ENCODE peak calls at places on chromosomes 1 and 21, in five cellular contexts. F is esophagus squamous epithelium, P is colonic mucosa, K is K562, O is transverse colon. D is an unnamed sample. For H3K4me1, the result is how much of the 10 kb centered on the place peaks cover.

GRCh38 chr1:93036672-93037071 is 42.4 kb upstream of the MTF2 start:
- DNase-seq in F (no peak), P (no peak), K (no peak), O (no peak), D (no peak)

GRCh38 chr1:32753532-32754281 is 51.1 kb upstream of the SYNC start:
- DNase-seq in F (no peak), P (peak), K (peak), O (peak), D (no peak)

GRCh38 chr1:3614755-3615742 is 3.7 kb upstream of the MEGF6 start:
- DNase-seq in F (no peak), P (no peak), K (peak), O (no peak), D (no peak)

GRCh38 chr1:154856049-154856448 is 14.0 kb downstream of the KCNN3 start:
- DNase-seq in F (no peak), P (no peak), K (no peak), O (no peak), D (no peak)

GRCh38 chr1:116268211-116268610 is 104.8 kb upstream of the ATP1A1 start:
- DNase-seq in F (no peak), P (peak), K (no peak), O (peak), D (no peak)

GRCh38 chr1:91529856-91530255 is 29.2 kb downstream of the CDC7 start:
- DNase-seq in F (no peak), P (no peak), K (peak), O (no peak), D (peak)

GRCh38 chr21:28892550-28893111 is 100.0 kb downstream of the LTN1 start:
- DNase-seq in F (no peak), P (no peak), K (no peak), O (no peak), D (no peak)

GRCh38 chr1:169060906-169061683 is 45.4 kb upstream of the ATP1B1 start:
- DNase-seq in F (no peak), P (no peak), K (peak), O (no peak), D (no peak)

GRCh38 chr21:36780861-36781260 is 81.9 kb downstream of the SIM2 start:
- DNase-seq in F (no peak), P (no peak), K (no peak), O (no peak), D (no peak)

GRCh38 chr1:212242288-212242984 is 42.8 kb upstream of the PPP2R5A start:
- DNase-seq in F (no peak), P (no peak), K (peak), O (no peak), D (no peak)

GRCh38 chr1:9442266-9442846 is 96.9 kb upstream of the SLC25A33 start:
- DNase-seq in F (no peak), P (no peak), K (no peak), O (no peak), D (no peak)

GRCh38 chr1:64531057-64531456 is 61.1 kb downstream of the CACHD1 start:
- DNase-seq in F (no peak), P (no peak), K (no peak), O (no peak), D (no peak)

GRCh38 chr1:119653839-119654170 is 5.7 kb upstream of the ZNF697 start:
- DNase-seq in F (no peak), P (no peak), K (no peak), O (no peak), D (no peak)

GRCh38 chr1:5819391-5820025 is 172.7 kb downstream of the NPHP4 start:
- DNase-seq in F (no peak), P (no peak), K (no peak), O (no peak), D (no peak)

GRCh38 chr21:27688773-27689172 is 721.9 kb upstream of the ADAMTS5 start:
- DNase-seq in F (no peak), P (no peak), K (no peak), O (no peak), D (no peak)

GRCh38 chr1:169484683-169485426 is 889 bp downstream of the SLC19A2 start:
- DNase-seq in F (no peak), P (peak), K (peak), O (peak), D (peak)

GRCh38 chr1:56837244-56837926 is 17.2 kb upstream of the C8A start:
- DNase-seq in F (no peak), P (no peak), K (no peak), O (no peak), D (no peak)

GRCh38 chr1:39178541-39179431 is 25.7 kb upstream of the MACF1 start:
- DNase-seq in F (no peak), P (no peak), K (peak), O (no peak), D (no peak)

GRCh38 chr1:39104158-39105060 is 78.3 kb downstream of the NDUFS5 start:
- DNase-seq in F (no peak), P (peak), K (no peak), O (peak), D (no peak)

GRCh38 chr21:37368536-37369279 is 2.1 kb downstream of the DYRK1A start:
- DNase-seq in F (no peak), P (peak), K (no peak), O (no peak), D (no peak)

GRCh38 chr1:22518379-22518778 is 44.9 kb upstream of the EPHA8 start:
- DNase-seq in F (no peak), P (no peak), K (no peak), O (no peak), D (no peak)

GRCh38 chr1:170309389-170310013 is 163.7 kb downstream of the NTMT2 start:
- DNase-seq in F (no peak), P (no peak), K (no peak), O (no peak), D (no peak)

GRCh38 chr1:205600085-205600484 is 31.7 kb downstream of the ELK4 start:
- DNase-seq in F (no peak), P (no peak), K (no peak), O (no peak), D (no peak)

GRCh38 chr21:30710499-30710898 is 8.1 kb downstream of the KRTAP21-3 start:
- DNase-seq in F (no peak), P (no peak), K (no peak), O (no peak), D (no peak)

GRCh38 chr1:168498159-168498609 is 45.6 kb downstream of the XCL2 start:
- DNase-seq in F (no peak), P (no peak), K (no peak), O (no peak), D (no peak)

GRCh38 chr1:62283361-62283760 is 35.9 kb downstream of the KANK4 start:
- DNase-seq in F (no peak), P (no peak), K (no peak), O (no peak), D (no peak)

GRCh38 chr1:196309386-196309785 is 298.9 kb downstream of the KCNT2 start:
- DNase-seq in F (no peak), P (no peak), K (no peak), O (no peak), D (no peak)

GRCh38 chr21:25240974-25241373 is 366.3 kb downstream of the MRPL39 start:
- DNase-seq in F (no peak), P (no peak), K (no peak), O (no peak), D (no peak)
- H3K4me1 ChIP-seq in F (under half), P (under half), K (under half), O (under half), D (under half)

GRCh38 chr1:1165900-1166421 is 7.7 kb upstream of the TTLL10 start:
- DNase-seq in F (no peak), P (peak), K (no peak), O (peak), D (no peak)

GRCh38 chr1:1164701-1165451 is 8.8 kb upstream of the TTLL10 start:
- DNase-seq in F (no peak), P (no peak), K (no peak), O (peak), D (no peak)

GRCh38 chr1:1166642-1167415 is 6.9 kb upstream of the TTLL10 start:
- DNase-seq in F (no peak), P (no peak), K (no peak), O (peak), D (no peak)

GRCh38 chr1:1164361-1164700 is 9.3 kb upstream of the TTLL10 start:
- DNase-seq in F (no peak), P (no peak), K (no peak), O (no peak), D (no peak)

DNA sequence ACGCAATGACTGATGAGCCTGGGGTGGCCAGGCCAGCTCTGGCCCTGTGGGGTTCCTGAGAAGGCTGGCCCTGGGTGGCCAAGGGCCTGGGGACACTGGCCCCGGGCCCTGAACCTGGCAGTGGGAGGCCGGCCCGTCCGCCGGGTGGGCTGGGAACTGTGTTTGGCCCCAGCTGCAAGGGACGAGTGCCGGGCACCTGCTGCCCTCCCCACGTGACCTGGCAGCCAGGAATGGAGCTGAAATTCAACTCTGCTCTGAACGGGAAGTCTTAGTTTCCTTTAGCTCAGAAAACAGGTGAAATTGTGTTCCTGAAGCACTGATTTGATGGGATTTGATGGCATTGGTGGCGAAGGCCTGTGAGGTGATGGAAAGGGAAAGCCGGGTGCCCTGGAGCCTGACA is 8.2 kb upstream of the TTLL10 start:
- DNase-seq in F (no peak), P (no peak), K (no peak), O (no peak), D (no peak)
- H3K4me3 ChIP-seq in F (peak), P (peak), K (no peak), O (peak), D (no peak)

DNA sequence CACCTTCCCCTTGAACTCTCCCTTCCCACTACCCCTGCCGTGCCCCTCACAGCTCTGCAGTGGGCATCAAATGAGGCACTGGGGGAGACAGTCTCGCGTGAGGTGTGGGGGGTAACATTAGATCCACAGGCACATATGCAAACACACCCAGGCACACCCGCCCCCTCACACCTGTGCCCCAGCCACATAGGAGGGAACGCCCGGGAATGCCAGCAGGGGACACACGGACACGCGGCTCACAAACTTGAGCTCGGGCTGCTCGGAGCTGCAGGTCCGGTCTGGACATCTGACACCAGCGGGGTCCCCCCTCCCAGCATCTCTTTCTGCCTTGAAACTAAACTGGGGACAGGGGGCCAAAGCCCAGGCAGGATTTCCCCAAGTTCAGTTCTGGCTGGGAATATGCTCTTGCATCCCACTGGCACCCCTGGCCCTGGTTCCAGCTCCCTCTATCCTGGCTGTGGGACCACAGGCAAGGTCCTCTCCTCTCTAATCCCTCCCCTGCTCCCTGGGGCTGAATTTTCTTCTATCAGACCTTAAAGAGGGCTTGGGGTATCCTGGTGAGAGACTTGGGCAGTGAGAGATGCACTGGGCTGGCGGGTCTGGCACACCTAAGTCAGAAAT is 30.6 kb downstream of the CDCP2 start:
- DNase-seq in F (no peak), P (peak), K (no peak), O (peak), D (no peak)
- H3K4me1 ChIP-seq in F (under half), P (under half), K (under half), O (under half), D (under half)

DNA sequence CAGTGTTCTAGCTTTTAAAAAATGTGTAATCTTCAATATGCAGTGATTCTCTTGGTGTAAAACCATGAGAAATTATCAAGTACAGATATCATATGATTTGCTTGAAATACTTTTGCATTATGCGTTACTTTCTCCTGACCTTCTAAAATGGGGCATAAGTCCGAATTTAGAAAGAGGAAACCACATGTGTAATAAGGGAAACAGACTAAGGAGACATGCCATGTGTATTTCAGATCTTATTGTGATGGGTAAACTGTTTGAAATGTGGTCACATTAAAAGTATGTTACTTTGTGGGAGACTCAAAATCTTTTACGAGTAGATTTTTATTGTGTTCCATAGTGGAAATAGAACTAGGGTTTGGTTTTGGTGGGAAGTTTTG is 173.0 kb downstream of the NFIA start:
- DNase-seq in F (no peak), P (no peak), K (no peak), O (no peak), D (no peak)
- H3K4me3 ChIP-seq in F (no peak), P (no peak), K (no peak), O (no peak), D (no peak)